ENCODE peak calls at places on chromosome 10, in seven cellular contexts. S is HCT116, B is H9, I is fibroblast of lung, E is astrocyte, Z is SK-N-SH, Y is neural progenitor cell. O is an unnamed sample. For H3K27me3 and H3K79me2, the result is how much of the 10 kb centered on the place peaks cover.

GRCh38 chr10:114492351-114493037 is 88.2 kb upstream of the AFAP1L2 start:
- DNase-seq in S (no peak), B (no peak), I (no peak), E (peak), Z (no peak), Y (no peak), O (peak)

GRCh38 chr10:132722391-132722790 is 63.6 kb downstream of the NKX6-2 start:
- DNase-seq in S (no peak), B (no peak), I (no peak), E (no peak), Z (no peak), Y (peak), O (no peak)

GRCh38 chr10:42367532-42368230 is 270.7 kb downstream of the ZNF33B start:
- DNase-seq in S (no peak), B (no peak), I (peak), E (peak), Z (peak), Y (no peak), O (peak)

GRCh38 chr10:15485027-15485426 is 113.9 kb upstream of the FAM171A1 start:
- DNase-seq in S (no peak), B (no peak), I (no peak), E (no peak), Z (no peak), Y (no peak), O (no peak)

GRCh38 chr10:79380918-79381775 is 33.9 kb downstream of the PPIF start:
- DNase-seq in S (no peak), B (peak), I (no peak), E (no peak), Z (no peak), Y (no peak), O (no peak)

GRCh38 chr10:79399242-79399831 is 46.1 kb downstream of the ZCCHC24 start:
- DNase-seq in S (no peak), B (peak), I (peak), E (peak), Z (peak), Y (peak), O (no peak)

GRCh38 chr10:120475844-120476791 is 19.1 kb downstream of the PLPP4 start:
- DNase-seq in S (no peak), B (no peak), I (no peak), E (peak), Z (no peak), Y (no peak), O (no peak)

GRCh38 chr10:10363217-10363616 is 654.5 kb upstream of the CELF2 start:
- DNase-seq in S (no peak), B (no peak), I (no peak), E (no peak), Z (no peak), Y (no peak), O (no peak)

GRCh38 chr10:117320050-117320665 is 55.1 kb downstream of the PDZD8 start:
- DNase-seq in S (no peak), B (no peak), I (peak), E (no peak), Z (peak), Y (peak), O (peak)

GRCh38 chr10:84076047-84076388 is 63.3 kb upstream of the GHITM start:
- DNase-seq in S (no peak), B (no peak), I (peak), E (peak), Z (no peak), Y (no peak), O (no peak)

GRCh38 chr10:122159159-122159970 is 111.7 kb upstream of the BTBD16 start:
- DNase-seq in S (no peak), B (no peak), I (no peak), E (no peak), Z (no peak), Y (no peak), O (no peak)

GRCh38 chr10:105181616-105182015 is 540.5 kb downstream of the SORCS3 start:
- DNase-seq in S (no peak), B (no peak), I (no peak), E (no peak), Z (no peak), Y (no peak), O (no peak)

GRCh38 chr10:103614511-103615158 is 121.1 kb downstream of the NEURL1 start:
- DNase-seq in S (no peak), B (no peak), I (no peak), E (no peak), Z (no peak), Y (no peak), O (no peak)

GRCh38 chr10:28897617-28898464 is 220.5 kb downstream of the BAMBI start:
- DNase-seq in S (no peak), B (no peak), I (no peak), E (peak), Z (no peak), Y (peak), O (no peak)

GRCh38 chr10:78438907-78439809 is 405.5 kb downstream of the RPS24 start:
- DNase-seq in S (no peak), B (no peak), I (no peak), E (no peak), Z (no peak), Y (no peak), O (no peak)

GRCh38 chr10:33507662-33508425 is 173.4 kb upstream of the NRP1 start:
- DNase-seq in S (no peak), B (no peak), I (peak), E (no peak), Z (no peak), Y (no peak), O (no peak)

GRCh38 chr10:24824124-24824523 is 100.4 kb upstream of the ARHGAP21 start:
- DNase-seq in S (no peak), B (no peak), I (no peak), E (no peak), Z (no peak), Y (no peak), O (no peak)

GRCh38 chr10:132591166-132591971 is 53.8 kb downstream of the INPP5A start:
- DNase-seq in S (no peak), B (peak), I (peak), E (peak), Z (no peak), Y (no peak), O (no peak)

GRCh38 chr10:12020574-12020973 is 22.0 kb downstream of the UPF2 start:
- DNase-seq in S (no peak), B (no peak), I (no peak), E (no peak), Z (no peak), Y (no peak), O (no peak)

GRCh38 chr10:71756441-71757191 is 16.7 kb downstream of the VSIR start:
- DNase-seq in S (no peak), B (no peak), I (peak), E (no peak), Z (no peak), Y (no peak), O (no peak)

GRCh38 chr10:92839191-92840085 is 8.9 kb upstream of the EXOC6 start:
- DNase-seq in S (no peak), B (peak), I (peak), E (peak), Z (peak), Y (peak), O (peak)

GRCh38 chr10:13787015-13787421 is 200.3 kb downstream of the PRPF18 start:
- DNase-seq in S (no peak), B (peak), I (no peak), E (peak), Z (no peak), Y (no peak), O (no peak)

GRCh38 chr10:51894752-51895151 is 195.4 kb upstream of the CSTF2T start:
- DNase-seq in S (no peak), B (no peak), I (peak), E (peak), Z (no peak), Y (no peak), O (no peak)

GRCh38 chr10:100888957-100889356 is 23.8 kb upstream of the SLF2 start:
- DNase-seq in S (peak), B (peak), I (peak), E (no peak), Z (no peak), Y (no peak), O (peak)

GRCh38 chr10:124864421-124865193 is 63.0 kb downstream of the ABRAXAS2 start:
- DNase-seq in S (peak), B (no peak), I (no peak), E (no peak), Z (no peak), Y (no peak), O (no peak)

GRCh38 chr10:102324061-102324460 is 71.4 kb upstream of the NFKB2 start:
- DNase-seq in S (no peak), B (no peak), I (no peak), E (no peak), Z (no peak), Y (peak), O (no peak)

GRCh38 chr10:84156768-84157167 is 16.8 kb upstream of the GPR15LG start:
- DNase-seq in S (no peak), B (no peak), I (peak), E (no peak), Z (no peak), Y (no peak), O (peak)

GRCh38 chr10:45378866-45379265 is 4.8 kb downstream of the ALOX5 start:
- DNase-seq in S (no peak), B (no peak), I (no peak), E (no peak), Z (no peak), Y (no peak), O (no peak)

GRCh38 chr10:102712089-102712488 is 2.1 kb downstream of the ARL3 start:
- DNase-seq in S (no peak), B (no peak), I (no peak), E (no peak), Z (no peak), Y (no peak), O (peak)

GRCh38 chr10:45557275-45557905 is 115.2 kb downstream of the ZFAND4 start:
- DNase-seq in S (no peak), B (peak), I (no peak), E (no peak), Z (no peak), Y (no peak), O (peak)

GRCh38 chr10:91724933-91725332 is 73.3 kb upstream of the TNKS2 start:
- DNase-seq in S (no peak), B (no peak), I (no peak), E (no peak), Z (no peak), Y (no peak), O (no peak)

GRCh38 chr10:82981137-82981723 is 1106.2 kb downstream of the NRG3 start:
- DNase-seq in S (no peak), B (no peak), I (peak), E (peak), Z (no peak), Y (no peak), O (no peak)

GRCh38 chr10:86370006-86370585 is 3.5 kb upstream of the GRID1 start:
- DNase-seq in S (no peak), B (peak), I (no peak), E (no peak), Z (no peak), Y (no peak), O (no peak)
- H3K27me3 ChIP-seq in S (under half), B (under half), I (under half), E (under half), Z (under half), Y (half or more), O (under half)

GRCh38 chr10:32373031-32373430 is 26.1 kb upstream of the EPC1 start:
- DNase-seq in S (no peak), B (no peak), I (no peak), E (no peak), Z (no peak), Y (no peak), O (no peak)

GRCh38 chr10:32371101-32371500 is 24.1 kb upstream of the EPC1 start:
- DNase-seq in S (no peak), B (no peak), I (no peak), E (no peak), Z (no peak), Y (no peak), O (no peak)

GRCh38 chr10:32374605-32375004 is 27.6 kb upstream of the EPC1 start:
- DNase-seq in S (no peak), B (no peak), I (peak), E (no peak), Z (no peak), Y (no peak), O (no peak)

GRCh38 chr10:32372000-32372875 is 25.3 kb upstream of the EPC1 start:
- DNase-seq in S (no peak), B (no peak), I (no peak), E (no peak), Z (no peak), Y (no peak), O (no peak)

DNA sequence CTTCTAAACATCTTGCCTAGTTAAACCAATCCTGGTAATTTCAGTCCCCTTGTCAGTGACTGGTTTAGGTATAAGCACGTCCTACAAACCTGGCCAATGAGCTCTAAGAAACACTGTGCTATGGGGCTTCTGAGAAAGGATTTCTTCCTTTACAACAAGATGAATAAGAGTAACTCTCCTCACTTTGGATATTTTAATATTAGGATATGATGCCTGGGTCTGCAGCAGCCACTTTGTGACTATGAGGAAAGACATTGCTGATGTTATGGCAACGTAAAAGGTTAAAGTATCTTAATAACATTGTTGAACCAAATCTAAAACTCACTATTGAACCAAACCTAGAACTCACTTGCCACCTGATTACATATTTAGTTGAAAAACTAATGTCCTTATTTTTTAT is 26.5 kb upstream of the EPC1 start:
- DNase-seq in S (no peak), B (no peak), I (no peak), E (no peak), Z (no peak), Y (no peak), O (no peak)
- H3K79me2 ChIP-seq in S (under half), B (under half), I (under half), E (half or more), Z (half or more), Y (half or more), O (half or more)

GRCh38 chr10:48574817-48575380 is 30.0 kb downstream of the ARHGAP22 start:
- DNase-seq in S (no peak), B (no peak), I (no peak), E (no peak), Z (no peak), Y (no peak), O (no peak)
- H3K9ac ChIP-seq in S (no peak), B (no peak), I (no peak), E (no peak), Z (no peak), Y (no peak), O (peak)

GRCh38 chr10:48600645-48601505 is 4.0 kb downstream of the ARHGAP22 start:
- DNase-seq in S (no peak), B (no peak), I (no peak), E (no peak), Z (no peak), Y (no peak), O (no peak)
- H3K27me3 ChIP-seq in S (under half), B (under half), I (under half), E (under half), Z (under half), Y (under half), O (under half)

GRCh38 chr10:59880019-59880717 is 26.2 kb downstream of the CCDC6 start:
- DNase-seq in S (no peak), B (no peak), I (no peak), E (no peak), Z (no peak), Y (no peak), O (peak)
- H3K79me2 ChIP-seq in S (half or more), B (under half), I (under half), E (half or more), Z (half or more), Y (half or more), O (half or more)

DNA sequence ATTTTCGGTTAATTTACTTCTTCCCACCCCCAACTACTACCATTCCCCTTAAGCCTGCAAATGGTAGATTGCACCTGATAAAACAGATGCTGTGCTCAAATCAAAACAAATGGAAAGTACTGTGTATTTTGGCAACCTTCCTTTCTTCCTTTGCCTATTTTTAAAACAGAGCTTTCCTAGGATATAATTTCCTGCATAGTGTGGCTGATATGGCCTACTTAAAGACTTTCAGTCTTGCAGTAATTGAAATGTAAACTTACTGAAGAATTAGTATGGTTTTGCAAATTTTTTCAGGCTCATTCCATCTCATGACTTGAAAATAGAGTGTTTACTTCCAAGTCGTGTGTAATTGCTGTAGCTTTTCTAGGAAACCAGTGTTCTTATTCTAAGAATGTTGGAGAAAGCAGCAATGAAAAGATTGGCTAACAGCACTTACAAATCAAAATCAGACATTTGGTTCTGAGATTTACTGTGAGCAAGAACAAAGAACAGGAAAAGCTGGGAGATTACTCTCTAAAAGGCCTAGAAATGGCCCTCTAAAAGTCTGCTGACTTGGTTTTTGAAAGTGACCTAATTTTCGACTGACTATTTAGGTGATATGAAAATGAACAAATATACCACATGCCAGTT is 52.0 kb downstream of the REEP3 start:
- DNase-seq in S (no peak), B (no peak), I (peak), E (peak), Z (peak), Y (no peak), O (no peak)
- H3K9ac ChIP-seq in S (no peak), B (no peak), I (peak), E (peak), Z (no peak), Y (no peak), O (no peak)

GRCh38 chr10:49396666-49396999 is 744 bp upstream of the DRGX start:
- DNase-seq in S (no peak), B (no peak), I (no peak), E (no peak), Z (peak), Y (no peak), O (no peak)

GRCh38 chr10:49395741-49396665 is at the start of gene DRGX:
- DNase-seq in S (no peak), B (no peak), I (no peak), E (no peak), Z (peak), Y (peak), O (no peak)

GRCh38 chr10:49394933-49395740 is 752 bp downstream of the DRGX start:
- DNase-seq in S (no peak), B (no peak), I (no peak), E (no peak), Z (peak), Y (peak), O (no peak)

GRCh38 chr10:49393757-49394156 is 2.1 kb downstream of the DRGX start:
- DNase-seq in S (no peak), B (no peak), I (no peak), E (no peak), Z (no peak), Y (peak), O (no peak)

DNA sequence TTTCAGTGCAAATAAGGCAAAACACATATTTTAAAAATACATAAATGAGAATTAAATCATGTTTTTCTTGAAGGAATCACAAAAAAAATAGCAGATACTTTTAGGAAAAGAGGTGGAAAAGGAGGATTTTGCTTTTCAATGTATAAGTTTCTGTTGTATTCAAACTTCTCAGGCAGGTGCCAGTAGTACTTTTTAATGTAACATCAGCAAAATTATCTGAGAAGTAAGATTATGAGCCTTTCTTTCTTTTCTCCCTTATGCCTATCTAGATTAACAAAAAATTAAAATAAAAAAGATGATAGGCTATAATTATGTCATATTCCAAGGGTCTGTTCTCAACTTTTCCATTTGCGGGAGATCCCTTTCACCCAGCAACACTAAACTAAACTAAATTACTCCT is 2.6 kb downstream of the DRGX start:
- DNase-seq in S (no peak), B (no peak), I (no peak), E (no peak), Z (no peak), Y (no peak), O (no peak)
- H3K27me3 ChIP-seq in S (half or more), B (under half), I (half or more), E (half or more), Z (half or more), Y (half or more), O (under half)

DNA sequence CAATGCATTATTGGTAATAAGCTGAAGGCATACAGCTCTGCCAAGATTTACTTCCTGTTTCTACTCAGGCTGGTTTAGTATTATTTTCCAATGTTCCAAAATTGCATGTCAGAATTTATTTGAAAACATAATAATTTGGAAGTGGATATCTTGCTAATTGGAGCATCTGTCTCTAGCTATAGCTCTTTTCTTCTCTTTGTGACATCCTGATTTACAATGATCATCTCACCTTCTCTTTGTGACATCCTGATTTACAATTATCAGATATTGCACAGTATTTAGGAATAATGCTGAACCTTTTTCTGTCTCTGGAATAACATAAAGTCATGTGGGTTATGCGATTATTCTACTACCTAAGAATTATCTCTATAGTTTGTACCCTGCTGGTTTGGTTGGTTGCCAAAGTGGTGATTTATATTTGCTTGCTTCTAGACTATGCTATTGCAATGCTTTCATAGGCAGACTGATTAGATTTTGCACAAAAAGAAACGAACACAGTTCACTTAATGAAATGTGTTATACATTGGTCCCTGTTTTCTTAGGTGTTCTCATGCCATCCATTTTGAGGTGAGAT is 44.3 kb upstream of the CABCOCO1 start:
- DNase-seq in S (no peak), B (no peak), I (no peak), E (no peak), Z (no peak), Y (no peak), O (no peak)
- H3K79me2 ChIP-seq in S (under half), B (under half), I (under half), E (under half), Z (under half), Y (under half), O (under half)

DNA sequence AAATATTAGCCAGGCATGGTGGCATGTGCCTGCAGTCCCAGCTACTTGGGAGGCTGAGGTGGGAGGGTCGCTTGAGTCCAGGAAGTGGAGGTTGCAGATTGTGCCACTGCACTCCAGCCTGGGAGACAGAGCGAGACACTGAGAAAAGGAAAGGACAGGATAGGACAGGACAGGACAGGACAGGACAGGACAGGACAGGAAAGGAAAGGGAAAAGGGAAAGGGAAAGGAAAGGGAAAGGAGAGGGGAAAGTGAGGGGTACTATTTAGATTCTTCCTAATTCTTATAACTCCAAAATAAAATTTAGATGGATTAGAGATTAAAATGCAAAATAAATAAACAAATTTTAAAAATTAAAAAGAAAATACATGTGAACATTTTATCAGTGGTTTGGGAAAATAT is 58.7 kb downstream of the PIK3AP1 start:
- DNase-seq in S (no peak), B (no peak), I (no peak), E (no peak), Z (no peak), Y (no peak), O (no peak)
- H3K9ac ChIP-seq in S (no peak), B (no peak), I (no peak), E (no peak), Z (no peak), Y (no peak), O (no peak)

O was measured in Karpas-422.